ENCODE peak calls at places on chromosomes 11 and 22, in seven cellular contexts. One of them, this sample, is unnamed.

GRCh38 chr11:94011478-94011877 is 9.7 kb upstream of the HEPHL1 start:
- DNase-seq in endothelial cell of umbilical vein: no peak
- DNase-seq in neural progenitor cell: no peak
- DNase-seq in MM.1S: no peak
- DNase-seq in IMR-90: no peak
- DNase-seq in neuronal stem cell: no peak
- DNase-seq in SK-N-SH: no peak
- DNase-seq in this sample: no peak

GRCh38 chr11:132681971-132682370 is 850.3 kb downstream of the OPCML start:
- DNase-seq in endothelial cell of umbilical vein: no peak
- DNase-seq in neural progenitor cell: no peak
- DNase-seq in MM.1S: no peak
- DNase-seq in IMR-90: no peak
- DNase-seq in neuronal stem cell: no peak
- DNase-seq in SK-N-SH: no peak
- DNase-seq in this sample: no peak

GRCh38 chr22:40156001-40156516 is 21.7 kb upstream of the TNRC6B start:
- DNase-seq in endothelial cell of umbilical vein: peak; percentile 33
- DNase-seq in neural progenitor cell: no peak
- DNase-seq in MM.1S: peak; percentile 11
- DNase-seq in IMR-90: peak; percentile 85
- DNase-seq in neuronal stem cell: no peak
- DNase-seq in SK-N-SH: no peak
- DNase-seq in this sample: no peak

GRCh38 chr22:50513175-50513574 is 5.2 kb downstream of the NCAPH2 start:
- DNase-seq in endothelial cell of umbilical vein: no peak
- DNase-seq in neural progenitor cell: no peak
- DNase-seq in MM.1S: no peak
- DNase-seq in IMR-90: no peak
- DNase-seq in neuronal stem cell: no peak
- DNase-seq in SK-N-SH: no peak
- DNase-seq in this sample: no peak

GRCh38 chr11:93359396-93359795 is 28.9 kb downstream of the DEUP1 start:
- DNase-seq in endothelial cell of umbilical vein: no peak
- DNase-seq in neural progenitor cell: no peak
- DNase-seq in MM.1S: no peak
- DNase-seq in IMR-90: no peak
- DNase-seq in neuronal stem cell: no peak
- DNase-seq in SK-N-SH: no peak
- DNase-seq in this sample: no peak

GRCh38 chr11:67468509-67468834 is 579 bp downstream of the TMEM134 start:
- DNase-seq in endothelial cell of umbilical vein: no peak
- DNase-seq in neural progenitor cell: peak; percentile 57
- DNase-seq in MM.1S: no peak
- DNase-seq in IMR-90: no peak
- DNase-seq in neuronal stem cell: no peak
- DNase-seq in SK-N-SH: no peak
- DNase-seq in this sample: peak; percentile 44

GRCh38 chr22:26038365-26038764 is 130.9 kb upstream of the SEZ6L start:
- DNase-seq in endothelial cell of umbilical vein: no peak
- DNase-seq in neural progenitor cell: no peak
- DNase-seq in MM.1S: no peak
- DNase-seq in IMR-90: no peak
- DNase-seq in neuronal stem cell: no peak
- DNase-seq in SK-N-SH: no peak
- DNase-seq in this sample: no peak

GRCh38 chr22:20141186-20142077 is 9.4 kb downstream of the CCDC188 start:
- DNase-seq in endothelial cell of umbilical vein: no peak
- DNase-seq in neural progenitor cell: no peak
- DNase-seq in MM.1S: no peak
- DNase-seq in IMR-90: peak; percentile 82
- DNase-seq in neuronal stem cell: no peak
- DNase-seq in SK-N-SH: no peak
- DNase-seq in this sample: no peak

GRCh38 chr11:13116491-13116890 is 107.4 kb downstream of the RASSF10 start:
- DNase-seq in endothelial cell of umbilical vein: no peak
- DNase-seq in neural progenitor cell: no peak
- DNase-seq in MM.1S: no peak
- DNase-seq in IMR-90: no peak
- DNase-seq in neuronal stem cell: no peak
- DNase-seq in SK-N-SH: no peak
- DNase-seq in this sample: no peak

GRCh38 chr11:100805509-100806199 is 118.6 kb downstream of the ARHGAP42 start:
- DNase-seq in endothelial cell of umbilical vein: no peak
- DNase-seq in neural progenitor cell: no peak
- DNase-seq in MM.1S: no peak
- DNase-seq in IMR-90: peak; percentile 37
- DNase-seq in neuronal stem cell: no peak
- DNase-seq in SK-N-SH: no peak
- DNase-seq in this sample: no peak

GRCh38 chr11:61963016-61963281 is 4.5 kb downstream of the FTH1 start:
- DNase-seq in endothelial cell of umbilical vein: peak; percentile 30
- DNase-seq in neural progenitor cell: no peak
- DNase-seq in MM.1S: no peak
- DNase-seq in IMR-90: peak; percentile 54
- DNase-seq in neuronal stem cell: no peak
- DNase-seq in SK-N-SH: no peak
- DNase-seq in this sample: no peak
- H3K27ac ChIP-seq in endothelial cell of umbilical vein: no peak overlapping the region
- H3K27ac ChIP-seq in neural progenitor cell: no peak overlapping the region
- H3K27ac ChIP-seq in MM.1S: peak overlapping the region; percentile 15
- H3K27ac ChIP-seq in IMR-90: peak overlapping the region; percentile 9
- H3K27ac ChIP-seq in neuronal stem cell: no peak overlapping the region
- H3K27ac ChIP-seq in SK-N-SH: peak overlapping the region; percentile 13
- H3K27ac ChIP-seq in this sample: no peak overlapping the region

DNA sequence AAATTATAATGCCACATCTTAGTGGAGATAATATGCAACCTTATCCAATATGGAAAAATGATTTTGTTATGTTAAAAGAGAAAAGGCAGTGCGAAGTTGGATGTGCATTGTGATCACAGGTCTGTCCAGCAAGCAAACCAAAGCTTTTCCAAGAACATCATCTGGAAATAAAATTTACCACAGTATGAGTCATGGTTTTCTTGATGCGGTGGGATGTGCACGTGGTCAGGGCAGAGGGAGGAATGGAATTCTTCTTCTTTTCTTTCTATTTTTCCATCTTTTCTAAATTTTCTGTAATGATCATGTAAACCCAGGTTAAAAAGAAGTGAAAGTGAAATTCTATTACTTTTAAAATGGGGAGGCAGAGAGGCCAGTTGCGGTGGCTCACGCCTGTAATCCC is 169.8 kb downstream of the C11orf91 start:
- DNase-seq in endothelial cell of umbilical vein: no peak
- DNase-seq in neural progenitor cell: no peak
- DNase-seq in MM.1S: no peak
- DNase-seq in IMR-90: peak; percentile 79
- DNase-seq in neuronal stem cell: no peak
- DNase-seq in SK-N-SH: no peak
- DNase-seq in this sample: no peak
- H2AFZ ChIP-seq in endothelial cell of umbilical vein: no peak overlapping the region
- H2AFZ ChIP-seq in neural progenitor cell: no peak overlapping the region
- H2AFZ ChIP-seq in MM.1S: no peak overlapping the region
- H2AFZ ChIP-seq in IMR-90: no peak overlapping the region
- H2AFZ ChIP-seq in neuronal stem cell: no peak overlapping the region
- H2AFZ ChIP-seq in SK-N-SH: no peak overlapping the region
- H2AFZ ChIP-seq in this sample: no peak overlapping the region

DNA sequence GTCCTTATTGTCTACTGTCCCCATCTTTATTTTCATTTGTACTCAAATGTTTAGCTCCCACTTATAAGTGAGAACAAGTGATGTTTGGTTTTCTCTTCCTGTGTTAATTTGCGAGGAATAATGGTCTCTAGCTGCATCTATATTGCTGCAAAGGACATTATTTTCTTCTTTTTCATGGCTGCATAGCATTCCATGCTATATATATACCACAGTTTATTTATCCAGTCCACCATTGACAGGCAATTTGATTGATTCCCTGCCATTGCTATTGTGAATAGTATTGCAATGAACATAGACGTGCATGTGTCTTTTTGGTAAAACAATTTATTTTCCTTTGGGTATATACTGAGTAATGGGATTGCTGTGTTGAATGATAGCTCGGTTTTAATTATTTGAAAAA is 1545.8 kb upstream of the RAG2 start:
- DNase-seq in endothelial cell of umbilical vein: no peak
- DNase-seq in neural progenitor cell: no peak
- DNase-seq in MM.1S: no peak
- DNase-seq in IMR-90: no peak
- DNase-seq in neuronal stem cell: no peak
- DNase-seq in SK-N-SH: no peak
- DNase-seq in this sample: no peak
- H3K27ac ChIP-seq in endothelial cell of umbilical vein: no peak overlapping the region
- H3K27ac ChIP-seq in neural progenitor cell: no peak overlapping the region
- H3K27ac ChIP-seq in MM.1S: no peak overlapping the region
- H3K27ac ChIP-seq in IMR-90: no peak overlapping the region
- H3K27ac ChIP-seq in neuronal stem cell: no peak overlapping the region
- H3K27ac ChIP-seq in SK-N-SH: no peak overlapping the region
- H3K27ac ChIP-seq in this sample: no peak overlapping the region

GRCh38 chr22:11360632-11361031 is 4167.4 kb upstream of the OR11H1 start:
- DNase-seq in endothelial cell of umbilical vein: no peak
- DNase-seq in neural progenitor cell: no peak
- DNase-seq in MM.1S: no peak
- DNase-seq in IMR-90: no peak
- DNase-seq in neuronal stem cell: no peak
- DNase-seq in SK-N-SH: no peak
- DNase-seq in this sample: no peak
- H2AFZ ChIP-seq in endothelial cell of umbilical vein: no peak overlapping the region
- H2AFZ ChIP-seq in neural progenitor cell: no peak overlapping the region
- H2AFZ ChIP-seq in MM.1S: no peak overlapping the region
- H2AFZ ChIP-seq in IMR-90: no peak overlapping the region
- H2AFZ ChIP-seq in neuronal stem cell: no peak overlapping the region
- H2AFZ ChIP-seq in SK-N-SH: no peak overlapping the region
- H2AFZ ChIP-seq in this sample: no peak overlapping the region

DNA sequence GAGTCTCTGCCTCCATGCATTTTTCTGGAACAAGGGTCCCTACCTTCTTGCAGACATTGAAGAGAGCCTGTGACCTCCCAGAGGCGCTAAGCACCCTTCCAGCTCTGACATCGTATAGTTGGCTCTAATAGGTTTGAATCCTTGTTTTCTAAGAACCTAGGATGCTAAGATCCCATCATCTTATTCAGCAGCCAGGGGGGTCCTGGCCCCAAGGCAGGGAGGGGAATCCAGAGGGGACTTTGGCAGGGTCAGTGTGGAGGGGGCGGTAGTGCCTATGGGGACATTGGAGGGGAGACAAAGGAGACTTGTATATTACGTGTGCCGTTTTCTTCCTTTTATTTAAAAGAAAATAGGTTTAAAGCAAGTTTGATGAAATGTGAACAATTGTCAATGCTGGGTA is 3.4 kb upstream of the LRRC10B start:
- DNase-seq in endothelial cell of umbilical vein: no peak
- DNase-seq in neural progenitor cell: no peak
- DNase-seq in MM.1S: no peak
- DNase-seq in IMR-90: no peak
- DNase-seq in neuronal stem cell: no peak
- DNase-seq in SK-N-SH: no peak
- DNase-seq in this sample: no peak
- H3K27ac ChIP-seq in endothelial cell of umbilical vein: no peak overlapping the region
- H3K27ac ChIP-seq in neural progenitor cell: no peak overlapping the region
- H3K27ac ChIP-seq in MM.1S: no peak overlapping the region
- H3K27ac ChIP-seq in IMR-90: no peak overlapping the region
- H3K27ac ChIP-seq in neuronal stem cell: no peak overlapping the region
- H3K27ac ChIP-seq in SK-N-SH: no peak overlapping the region
- H3K27ac ChIP-seq in this sample: no peak overlapping the region

GRCh38 chr11:125494601-125494986 is 1.5 kb downstream of the FEZ1 start:
- DNase-seq in endothelial cell of umbilical vein: no peak
- DNase-seq in neural progenitor cell: peak; percentile 42
- DNase-seq in MM.1S: no peak
- DNase-seq in IMR-90: peak; percentile 14
- DNase-seq in neuronal stem cell: no peak
- DNase-seq in SK-N-SH: no peak
- DNase-seq in this sample: no peak
- H2AFZ ChIP-seq in endothelial cell of umbilical vein: peak overlapping the region; percentile 94
- H2AFZ ChIP-seq in neural progenitor cell: peak overlapping the region; percentile 80
- H2AFZ ChIP-seq in MM.1S: no peak overlapping the region
- H2AFZ ChIP-seq in IMR-90: peak overlapping the region; percentile 97
- H2AFZ ChIP-seq in neuronal stem cell: peak overlapping the region; percentile 94
- H2AFZ ChIP-seq in SK-N-SH: no peak overlapping the region
- H2AFZ ChIP-seq in this sample: no peak overlapping the region

DNA sequence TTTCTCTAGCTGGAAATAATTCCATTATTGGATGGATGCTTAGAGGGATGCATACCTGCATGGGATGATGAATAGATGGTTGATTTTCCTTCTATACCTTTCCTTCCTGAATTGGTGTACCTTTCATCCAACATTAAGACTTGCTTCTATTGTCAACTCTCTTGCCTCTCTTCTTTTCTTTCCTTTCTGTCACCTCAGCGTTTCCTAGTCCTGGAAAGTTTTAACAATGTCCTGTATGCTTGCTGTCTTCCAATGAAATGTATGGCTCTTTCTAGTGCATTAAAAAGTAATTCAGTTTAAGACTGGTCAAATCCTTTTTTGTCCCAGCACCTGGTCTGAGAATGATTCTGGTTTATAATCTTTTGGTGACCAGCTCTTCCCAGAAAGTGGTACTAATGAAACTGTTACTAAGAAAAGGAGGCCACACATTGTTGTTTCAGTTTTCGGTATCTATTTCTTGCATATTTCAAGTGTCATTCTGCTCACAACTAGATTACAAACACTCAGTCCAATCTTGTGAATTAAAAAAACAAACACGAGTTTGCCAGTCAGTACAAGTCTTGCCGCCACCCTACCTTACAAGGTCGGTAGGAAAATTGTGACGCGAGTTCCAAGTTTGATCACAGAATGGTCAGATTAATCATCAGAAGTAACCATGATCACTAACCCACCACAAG is 8.0 kb downstream of the POU2AF1 start:
- DNase-seq in endothelial cell of umbilical vein: no peak
- DNase-seq in neural progenitor cell: no peak
- DNase-seq in MM.1S: peak; percentile 89
- DNase-seq in IMR-90: no peak
- DNase-seq in neuronal stem cell: no peak
- DNase-seq in SK-N-SH: no peak
- DNase-seq in this sample: no peak
- H3K27ac ChIP-seq in endothelial cell of umbilical vein: no peak overlapping the region
- H3K27ac ChIP-seq in neural progenitor cell: no peak overlapping the region
- H3K27ac ChIP-seq in MM.1S: peak overlapping the region; percentile 100
- H3K27ac ChIP-seq in IMR-90: no peak overlapping the region
- H3K27ac ChIP-seq in neuronal stem cell: no peak overlapping the region
- H3K27ac ChIP-seq in SK-N-SH: no peak overlapping the region
- H3K27ac ChIP-seq in this sample: no peak overlapping the region